ENCODE peak calls at places on chromosomes 6 and 20, in nine cellular contexts. T is breast epithelium, F is GM23338, Z is transverse colon, R is endothelial cell of umbilical vein, W is prostate gland, B is H1, P is HepG2, L is suprapubic skin. I is an unnamed sample.
A peak's percentile ranks its signal among the peaks of the same experiment; 100 is the strongest.

GRCh38 chr6:1297746-1298145 is 14.2 kb upstream of the FOXQ1 start:
- DNase-seq in T (no peak), F (no peak), Z (no peak), R (no peak), W (no peak), B (no peak), P (no peak), L (no peak), I (no peak)

GRCh38 chr6:125924169-125924568 is 32.4 kb upstream of the HINT3 start:
- DNase-seq in T (no peak), F (no peak), Z (no peak), R (no peak), W (no peak), B (no peak), P (no peak), L (no peak), I (no peak)

GRCh38 chr20:35269055-35269781 is 8.7 kb downstream of the MMP24OS start:
- DNase-seq in T (peak; percentile 45), F (peak; percentile 93), Z (peak; percentile 65), R (peak; percentile 66), W (peak; percentile 61), B (no peak), P (peak; percentile 77), L (no peak), I (no peak)

GRCh38 chr6:149235130-149235561 is 82.4 kb upstream of the TAB2 start:
- DNase-seq in T (no peak), F (no peak), Z (peak; percentile 33), R (peak; percentile 86), W (no peak), B (no peak), P (peak; percentile 54), L (no peak), I (no peak)

GRCh38 chr6:106094261-106094963 is 8.3 kb downstream of the PRDM1 start:
- DNase-seq in T (no peak), F (no peak), Z (no peak), R (no peak), W (no peak), B (no peak), P (no peak), L (no peak), I (no peak)

GRCh38 chr6:152368761-152369624 is 268.2 kb downstream of the SYNE1 start:
- DNase-seq in T (no peak), F (no peak), Z (peak; percentile 13), R (peak; percentile 33), W (no peak), B (no peak), P (no peak), L (peak; percentile 71), I (no peak)

GRCh38 chr6:137231895-137232294 is 12.7 kb upstream of the IFNGR1 start:
- DNase-seq in T (no peak), F (no peak), Z (no peak), R (no peak), W (no peak), B (no peak), P (no peak), L (no peak), I (no peak)

GRCh38 chr6:62479722-62480121 is 193.7 kb upstream of the KHDRBS2 start:
- DNase-seq in T (no peak), F (peak; percentile 53), Z (no peak), R (no peak), W (no peak), B (no peak), P (no peak), L (no peak), I (no peak)

GRCh38 chr6:153947817-153948447 is 91.1 kb upstream of the OPRM1 start:
- DNase-seq in T (no peak), F (peak; percentile 72), Z (no peak), R (no peak), W (no peak), B (peak; percentile 27), P (peak; percentile 20), L (no peak), I (peak; percentile 21)

GRCh38 chr20:44911264-44911921 is 1.5 kb downstream of the PABPC1L start:
- DNase-seq in T (no peak), F (peak; percentile 88), Z (peak; percentile 52), R (peak; percentile 42), W (peak; percentile 16), B (peak; percentile 80), P (peak; percentile 96), L (no peak), I (peak; percentile 89)

GRCh38 chr6:31582230-31582601 is at the start of gene LTB:
- DNase-seq in T (no peak), F (no peak), Z (peak; percentile 41), R (no peak), W (no peak), B (no peak), P (no peak), L (no peak), I (peak; percentile 41)

GRCh38 chr20:62737271-62737761 is 28.7 kb downstream of the NTSR1 start:
- DNase-seq in T (no peak), F (no peak), Z (peak; percentile 5), R (no peak), W (no peak), B (no peak), P (no peak), L (no peak), I (peak; percentile 20)

GRCh38 chr20:34637245-34638185 is 39.4 kb downstream of the PIGU start:
- DNase-seq in T (no peak), F (no peak), Z (no peak), R (no peak), W (no peak), B (no peak), P (peak; percentile 90), L (peak; percentile 73), I (no peak)

DNA sequence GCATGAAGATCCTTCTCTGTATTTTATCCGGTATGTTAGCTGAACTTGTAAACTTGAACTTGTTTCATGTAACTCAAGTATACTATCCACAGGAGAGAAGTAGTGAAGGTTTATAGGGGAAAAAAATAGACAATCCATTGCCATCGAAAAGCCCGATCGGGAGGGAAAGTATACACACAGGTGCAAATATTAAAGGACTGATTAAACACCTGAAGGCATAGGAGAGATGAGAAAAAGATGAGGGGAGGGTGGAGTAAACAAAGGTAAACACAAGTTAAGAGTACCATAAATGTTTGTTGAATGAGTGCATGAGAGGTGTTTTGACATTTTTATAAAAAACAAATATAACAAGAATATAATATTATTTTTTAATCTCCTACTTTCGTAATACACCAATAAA is 64.3 kb upstream of the CITED2 start:
- DNase-seq in T (no peak), F (no peak), Z (no peak), R (no peak), W (no peak), B (no peak), P (no peak), L (no peak), I (no peak)
- H3K4me1 ChIP-seq in T (no peaks in the 10 kb centered on the region), F (no peaks in the 10 kb centered on the region), Z (peaks cover 6% of the 10 kb centered on the region), R (no peaks in the 10 kb centered on the region), W (no peaks in the 10 kb centered on the region), B (no peaks in the 10 kb centered on the region), P (peaks cover 4% of the 10 kb centered on the region), L (no peaks in the 10 kb centered on the region), I (no peaks in the 10 kb centered on the region)

GRCh38 chr6:28907394-28907793 is 16.4 kb downstream of the TRIM27 start:
- DNase-seq in T (no peak), F (no peak), Z (no peak), R (no peak), W (no peak), B (no peak), P (no peak), L (no peak), I (peak; percentile 81)
- H3K27ac ChIP-seq in T (no peak overlapping the region), F (no peak overlapping the region), Z (no peak overlapping the region), R (no peak overlapping the region), W (no peak overlapping the region), B (no peak overlapping the region), P (no peak overlapping the region), L (no peak overlapping the region), I (peak overlapping the region; percentile 56)

DNA sequence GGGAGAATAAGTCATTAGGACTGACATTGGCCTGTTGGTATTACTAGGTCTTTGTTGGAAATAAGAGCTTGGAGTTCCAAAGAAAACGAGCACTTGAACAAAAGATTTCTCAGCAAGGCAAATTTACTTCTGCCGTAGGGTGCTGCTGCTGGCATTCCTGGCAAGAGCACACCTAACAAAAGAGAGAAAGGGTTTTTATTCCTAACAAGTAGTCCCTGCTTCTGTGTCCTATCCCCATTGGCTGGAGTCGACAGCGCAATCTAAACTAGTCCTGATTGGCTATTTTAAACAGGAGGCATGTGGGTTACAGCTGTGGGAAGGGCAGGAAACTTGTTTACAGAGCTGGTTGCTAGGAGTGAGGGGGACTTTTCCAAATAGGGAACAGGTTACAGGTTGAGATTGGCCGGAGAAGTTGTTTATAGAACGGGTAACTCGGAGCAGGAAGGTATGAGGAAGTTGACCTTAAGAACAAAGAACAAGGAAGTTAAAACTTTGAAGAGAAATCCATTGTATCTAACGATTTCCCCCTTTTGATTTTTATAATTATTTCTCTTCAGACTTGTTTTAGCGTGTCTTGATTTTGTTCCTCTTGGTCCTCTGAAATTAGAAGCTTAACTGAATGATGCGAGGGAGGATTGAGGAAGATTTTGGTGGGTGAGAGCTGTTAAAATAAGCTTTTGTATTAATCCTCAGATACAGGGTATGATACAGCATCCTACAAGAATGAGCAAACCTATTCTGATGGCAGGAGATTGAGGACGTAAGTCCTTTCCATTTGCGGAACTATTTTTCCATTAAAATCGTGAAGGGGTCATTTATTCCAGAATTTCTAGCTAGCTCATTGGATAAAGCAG is 3.4 kb upstream of the ZNFX1 start:
- DNase-seq in T (peak; percentile 27), F (peak; percentile 78), Z (no peak), R (peak; percentile 75), W (no peak), B (no peak), P (peak; percentile 90), L (no peak), I (peak; percentile 35)
- TF ChIP-seq POLR2AphosphoS5 in T (peak; percentile 49), F (no peak), Z (no peak), R (peak; percentile 3), W (no peak), B (peak; percentile 55), P (peak; percentile 78), L (no peak), I (no peak)

GRCh38 chr6:18388942-18389341 is 1.8 kb downstream of the RNF144B start:
- DNase-seq in T (no peak), F (peak; percentile 32), Z (no peak), R (peak; percentile 61), W (peak; percentile 57), B (no peak), P (peak; percentile 82), L (no peak), I (no peak)

GRCh38 chr6:18390476-18390875 is 3.3 kb downstream of the RNF144B start:
- DNase-seq in T (no peak), F (no peak), Z (no peak), R (no peak), W (no peak), B (no peak), P (no peak), L (no peak), I (no peak)

GRCh38 chr6:18389479-18389878 is 2.3 kb downstream of the RNF144B start:
- DNase-seq in T (no peak), F (no peak), Z (no peak), R (peak; percentile 54), W (no peak), B (no peak), P (no peak), L (no peak), I (no peak)

GRCh38 chr6:18392346-18392877 is 5.3 kb downstream of the RNF144B start:
- DNase-seq in T (no peak), F (no peak), Z (no peak), R (no peak), W (no peak), B (no peak), P (no peak), L (no peak), I (no peak)

DNA sequence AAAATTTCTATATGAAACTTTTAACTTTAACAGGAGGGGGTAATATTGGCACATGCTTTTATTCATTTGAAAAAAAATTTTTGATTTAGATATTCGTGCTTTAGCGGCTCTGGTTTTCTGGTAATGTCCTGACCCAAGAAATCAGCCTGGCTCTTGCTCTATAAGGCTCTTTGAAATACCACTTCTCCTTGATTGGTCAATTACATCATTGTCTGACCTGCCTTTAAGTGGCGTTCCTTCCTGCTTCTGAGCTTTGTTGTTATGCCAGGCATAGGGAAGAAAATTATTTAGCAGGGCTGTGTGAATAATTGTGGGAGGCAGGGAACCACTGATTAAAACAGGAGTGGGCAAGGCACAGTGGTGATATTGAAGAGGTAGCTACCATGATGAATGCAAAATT is 3.9 kb downstream of the RNF144B start:
- DNase-seq in T (no peak), F (no peak), Z (no peak), R (no peak), W (no peak), B (no peak), P (no peak), L (no peak), I (no peak)
- H3K4me1 ChIP-seq in T (no peaks in the 10 kb centered on the region), F (peaks cover 61% of the 10 kb centered on the region), Z (peaks cover 20% of the 10 kb centered on the region), R (peaks cover 60% of the 10 kb centered on the region), W (no peaks in the 10 kb centered on the region), B (peaks cover 20% of the 10 kb centered on the region), P (peaks cover 38% of the 10 kb centered on the region), L (peaks cover 55% of the 10 kb centered on the region), I (peaks cover 28% of the 10 kb centered on the region)